ENCODE peak calls at places on chromosomes 5 and 9, in ten cellular contexts. M is fibroblast of the aortic adventitia, V is mesothelial cell of epicardium, B is fibroblast of mammary gland, S is AG04450, I is Calu3, O is tibial artery, Z is Peyer's patch, G is GM13977, Q is colonic mucosa. Y is an unnamed sample.

GRCh38 chr5:107576736-107577440 is 93.8 kb downstream of the EFNA5 start:
- DNase-seq in O (no peak), B (no peak), I (peak), V (no peak), Z (no peak), M (no peak), G (no peak), Q (no peak), S (no peak), Y (no peak)

GRCh38 chr5:10528056-10528816 is 35.6 kb upstream of the ANKRD33B start:
- DNase-seq in B (peak), G (no peak), Q (no peak), V (no peak), Z (no peak), O (no peak), I (no peak), S (no peak), M (peak), Y (no peak)

GRCh38 chr5:54758038-54758437 is 227.4 kb downstream of the ESM1 start:
- DNase-seq in M (peak), Z (no peak), S (peak), V (no peak), Q (no peak), I (no peak), O (no peak), B (peak), G (no peak), Y (no peak)

GRCh38 chr5:159458217-159458711 is 128.0 kb upstream of the IL12B start:
- DNase-seq in Z (no peak), O (no peak), Q (no peak), I (no peak), G (peak), M (no peak), S (no peak), V (no peak), B (no peak), Y (no peak)

GRCh38 chr5:37875051-37875787 is 35.4 kb upstream of the GDNF start:
- DNase-seq in G (no peak), B (peak), M (peak), Q (no peak), O (no peak), V (no peak), Z (no peak), I (no peak), S (peak), Y (no peak)

GRCh38 chr5:120697147-120697546 is 233.0 kb downstream of the PRR16 start:
- DNase-seq in M (no peak), O (no peak), B (no peak), V (no peak), S (no peak), G (no peak), Z (no peak), Q (no peak), I (no peak), Y (no peak)

GRCh38 chr5:98763001-98763630 is 10.3 kb upstream of the RGMB start:
- DNase-seq in S (peak), G (no peak), B (peak), O (no peak), Q (no peak), M (peak), Z (no peak), V (no peak), I (no peak), Y (no peak)

GRCh38 chr5:96219580-96220281 is 213.3 kb downstream of the PCSK1 start:
- DNase-seq in B (peak), I (no peak), O (no peak), V (no peak), G (no peak), Q (no peak), M (peak), Z (no peak), S (no peak), Y (no peak)

GRCh38 chr5:96396878-96397277 is 36.2 kb downstream of the PCSK1 start:
- DNase-seq in O (no peak), Z (no peak), V (no peak), B (no peak), M (no peak), S (no peak), G (no peak), I (no peak), Q (no peak), Y (no peak)

GRCh38 chr9:2210201-2210600 is 195.1 kb downstream of the SMARCA2 start:
- DNase-seq in G (no peak), Z (no peak), S (no peak), B (peak), Q (no peak), O (no peak), I (no peak), V (no peak), M (peak), Y (no peak)

GRCh38 chr9:6007770-6008168 is 7.7 kb downstream of the RANBP6 start:
- DNase-seq in G (peak), M (peak), V (peak), O (peak), Z (peak), B (peak), Q (peak), S (no peak), I (peak), Y (peak)

GRCh38 chr9:68619636-68620035 is 79.0 kb upstream of the TMEM252 start:
- DNase-seq in M (no peak), Q (no peak), Z (no peak), B (no peak), S (no peak), I (no peak), O (no peak), G (no peak), V (no peak), Y (no peak)

GRCh38 chr5:10555134-10555733 is 8.6 kb upstream of the ANKRD33B start:
- DNase-seq in Q (no peak), B (peak), M (peak), I (peak), S (peak), G (no peak), O (no peak), V (no peak), Z (no peak), Y (no peak)

GRCh38 chr5:95081500-95082355 is 203.2 kb downstream of the MCTP1 start:
- DNase-seq in G (peak), I (peak), S (peak), Q (no peak), B (peak), M (peak), Z (no peak), O (peak), V (no peak), Y (no peak)

GRCh38 chr5:80686757-80687156 is 32.0 kb upstream of the DHFR start:
- DNase-seq in O (no peak), G (no peak), V (no peak), I (no peak), S (no peak), Q (no peak), Z (no peak), M (peak), B (peak), Y (no peak)

GRCh38 chr9:21470126-21470525 is 12.0 kb downstream of the IFNE start:
- DNase-seq in I (no peak), V (no peak), B (no peak), O (no peak), G (no peak), Z (no peak), S (no peak), M (no peak), Q (no peak), Y (no peak)

GRCh38 chr5:158152151-158152550 is 293.2 kb upstream of the CLINT1 start:
- DNase-seq in Z (no peak), G (no peak), S (no peak), B (peak), V (no peak), M (no peak), I (no peak), O (no peak), Q (no peak), Y (no peak)

GRCh38 chr9:71765693-71766092 is 2.6 kb downstream of the CEMIP2 start:
- DNase-seq in B (peak), Z (no peak), M (peak), G (no peak), V (no peak), O (no peak), Q (peak), S (no peak), I (no peak), Y (no peak)

GRCh38 chr5:78573318-78573717 is 75.3 kb downstream of the LHFPL2 start:
- DNase-seq in Q (no peak), Z (no peak), I (no peak), M (no peak), B (no peak), O (no peak), S (no peak), G (no peak), V (no peak), Y (no peak)

GRCh38 chr5:114361724-114362196 is at the start of gene KCNN2:
- DNase-seq in Q (peak), M (peak), B (peak), S (peak), O (no peak), Z (peak), I (peak), V (peak), G (peak), Y (peak)

GRCh38 chr9:129852575-129852974 is 17.3 kb downstream of the USP20 start:
- DNase-seq in I (no peak), V (no peak), M (no peak), B (no peak), O (no peak), S (no peak), G (no peak), Q (no peak), Z (no peak), Y (no peak)

GRCh38 chr5:151382576-151382975 is 35.2 kb upstream of the SLC36A2 start:
- DNase-seq in S (no peak), O (no peak), Q (no peak), M (no peak), V (no peak), B (no peak), G (no peak), I (no peak), Z (no peak), Y (no peak)

GRCh38 chr5:14153932-14154646 is 10.9 kb downstream of the TRIO start:
- DNase-seq in Z (peak), G (no peak), I (peak), V (no peak), Q (peak), B (peak), M (peak), S (no peak), O (peak), Y (no peak)

GRCh38 chr9:94110821-94111252 is 26.6 kb downstream of the PTPDC1 start:
- DNase-seq in S (peak), Q (no peak), V (no peak), M (peak), B (peak), I (no peak), Z (no peak), G (no peak), O (no peak), Y (no peak)

GRCh38 chr5:54742417-54742889 is 224.9 kb downstream of the SNX18 start:
- DNase-seq in S (no peak), G (no peak), O (no peak), V (no peak), M (peak), I (peak), Z (no peak), Q (peak), B (peak), Y (no peak)

GRCh38 chr5:93461751-93462150 is 119.3 kb downstream of the NR2F1-AS1 start:
- DNase-seq in Q (no peak), S (no peak), M (peak), O (no peak), G (no peak), B (peak), I (no peak), V (no peak), Z (no peak), Y (no peak)

GRCh38 chr9:36847781-36848673 is 186.0 kb downstream of the PAX5 start:
- DNase-seq in Z (no peak), V (no peak), I (no peak), B (no peak), M (no peak), Q (no peak), O (no peak), G (no peak), S (no peak), Y (no peak)

GRCh38 chr9:93460689-93461413 is 7.5 kb upstream of the FAM120AOS start:
- DNase-seq in O (no peak), S (no peak), M (no peak), B (no peak), Z (no peak), G (no peak), I (no peak), Q (no peak), V (no peak), Y (no peak)

GRCh38 chr9:129910628-129911567 is 75.6 kb downstream of the USP20 start:
- DNase-seq in O (peak), B (peak), V (no peak), S (peak), G (no peak), M (peak), Q (no peak), I (peak), Z (no peak), Y (no peak)

GRCh38 chr9:84917366-84918063 is 248.0 kb downstream of the NTRK2 start:
- DNase-seq in V (no peak), I (no peak), O (no peak), Q (peak), B (no peak), G (no peak), Z (no peak), S (no peak), M (no peak), Y (no peak)

GRCh38 chr9:70398145-70398556 is 16.3 kb downstream of the KLF9 start:
- DNase-seq in S (no peak), B (peak), M (peak), Q (no peak), O (no peak), Z (no peak), V (no peak), I (no peak), G (peak), Y (no peak)

GRCh38 chr5:173341911-173342535 is 13.8 kb upstream of the STC2 start:
- DNase-seq in V (no peak), Q (no peak), M (no peak), G (no peak), S (no peak), B (no peak), Z (no peak), I (no peak), O (no peak), Y (no peak)

GRCh38 chr5:30765227-30765626 is 428.3 kb upstream of the CDH6 start:
- DNase-seq in I (no peak), S (no peak), G (no peak), V (no peak), Q (no peak), B (no peak), Z (no peak), O (no peak), M (peak), Y (no peak)

GRCh38 chr5:137296213-137296702 is 202.9 kb downstream of the SPOCK1 start:
- DNase-seq in M (no peak), Z (no peak), Q (no peak), V (no peak), G (no peak), I (no peak), O (no peak), S (no peak), B (no peak), Y (no peak)

GRCh38 chr5:98962587-98962986 is 33.8 kb upstream of the CHD1 start:
- DNase-seq in G (no peak), V (no peak), S (no peak), I (no peak), B (no peak), M (no peak), Q (no peak), Z (no peak), O (no peak), Y (no peak)

GRCh38 chr5:173020643-173021042 is 35.5 kb upstream of the CREBRF start:
- DNase-seq in Z (no peak), I (no peak), B (no peak), V (no peak), M (peak), G (no peak), Q (no peak), O (no peak), S (no peak), Y (no peak)

GRCh38 chr9:38404314-38404713 is 11.8 kb downstream of the ALDH1B1 start:
- DNase-seq in B (no peak), M (no peak), O (no peak), Q (no peak), S (no peak), Z (no peak), G (no peak), V (no peak), I (no peak), Y (no peak)

GRCh38 chr5:67262202-67262601 is 65.6 kb upstream of the CD180 start:
- DNase-seq in Z (no peak), O (no peak), Q (no peak), I (no peak), B (no peak), S (no peak), G (no peak), M (no peak), V (no peak), Y (no peak)

GRCh38 chr5:67265951-67266350 is 69.4 kb upstream of the CD180 start:
- DNase-seq in Q (no peak), I (no peak), Z (no peak), M (no peak), V (no peak), O (no peak), G (no peak), B (no peak), S (no peak), Y (no peak)

GRCh38 chr5:67264056-67264455 is 67.5 kb upstream of the CD180 start:
- DNase-seq in S (no peak), Q (no peak), B (no peak), Z (no peak), G (no peak), O (no peak), M (no peak), I (no peak), V (no peak), Y (no peak)

GRCh38 chr5:67262956-67263355 is 66.4 kb upstream of the CD180 start:
- DNase-seq in Q (no peak), S (no peak), I (no peak), G (no peak), B (no peak), O (no peak), M (peak), Z (no peak), V (no peak), Y (no peak)

GRCh38 chr5:67263656-67264055 is 67.1 kb upstream of the CD180 start:
- DNase-seq in S (no peak), Z (no peak), B (no peak), O (no peak), V (no peak), Q (no peak), M (no peak), I (no peak), G (no peak), Y (no peak)
- TF ChIP-seq CTCF in S (no peak), Z (no peak), B (no peak), O (no peak), V (no peak), Q (no peak), M (no peak), I (no peak), G (no peak), Y (no peak)

DNA sequence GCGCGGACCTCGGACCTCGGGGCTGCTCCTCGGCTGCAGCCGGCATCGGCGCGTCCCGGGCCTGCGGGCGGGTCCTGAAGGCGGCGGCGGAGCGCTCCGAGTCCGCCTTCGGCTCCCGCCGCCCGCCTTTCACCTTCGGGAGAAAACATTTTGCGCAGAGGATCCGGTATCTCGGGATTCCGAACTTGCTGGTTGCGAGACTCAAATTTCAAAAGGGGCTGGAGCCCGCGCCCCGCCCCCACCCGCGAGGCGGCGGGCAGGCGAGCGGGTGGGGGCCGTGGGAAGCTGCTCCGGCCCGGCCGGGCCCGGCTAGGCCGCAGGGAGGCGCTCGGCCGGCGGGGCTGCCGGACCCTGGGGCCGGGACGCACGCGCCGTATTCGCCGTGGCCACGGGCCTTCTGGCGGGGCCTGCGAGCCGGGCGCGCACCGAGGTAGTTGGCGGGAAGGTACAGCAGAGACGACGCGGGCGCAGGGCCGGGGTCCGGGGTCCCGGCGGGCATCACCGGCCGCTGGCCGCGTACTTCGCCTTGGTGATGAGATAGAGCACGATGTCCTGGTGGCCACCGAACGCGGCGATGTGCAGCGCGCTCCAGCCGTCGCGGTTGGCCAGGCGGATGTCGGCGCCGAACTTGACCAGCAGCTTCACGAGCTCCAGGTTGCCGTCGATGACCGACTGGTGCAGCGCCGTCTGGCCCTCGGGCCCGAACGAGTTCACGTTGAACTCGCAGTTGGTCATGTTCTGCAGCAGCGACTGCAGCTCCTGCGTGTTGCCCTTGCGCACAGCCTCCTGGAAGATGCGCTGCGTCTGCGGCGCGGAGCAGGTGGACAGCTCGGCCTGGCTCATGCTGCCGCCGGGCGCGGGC is 754 bp downstream of the NRARP start:
- DNase-seq in V (no peak), Q (peak), I (peak), B (peak), M (peak), S (no peak), Z (peak), G (no peak), O (no peak), Y (peak)
- TF ChIP-seq CTCF in V (no peak), Q (no peak), I (no peak), B (no peak), M (no peak), S (no peak), Z (peak), G (peak), O (no peak), Y (peak)

DNA sequence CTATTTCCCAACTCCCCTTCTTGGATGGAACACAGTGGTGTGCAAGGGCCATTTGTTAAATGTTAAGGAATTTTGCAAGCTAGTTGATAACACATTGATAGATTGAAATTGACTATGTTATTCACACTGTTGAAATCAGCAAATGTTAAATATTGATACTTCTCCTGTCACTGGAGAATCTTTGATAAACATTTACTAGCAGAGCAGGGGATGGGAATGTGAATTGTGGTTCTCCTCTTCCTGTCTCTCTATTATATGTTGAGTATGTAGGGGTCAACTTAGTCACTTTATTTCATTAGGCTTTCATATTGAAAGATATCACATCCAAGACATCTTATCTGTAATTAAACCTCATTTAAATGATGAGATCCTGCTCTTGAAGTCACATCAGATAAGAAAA is 533.9 kb downstream of the TLR4 start:
- DNase-seq in B (no peak), Z (no peak), G (no peak), O (no peak), M (no peak), I (no peak), S (no peak), V (no peak), Q (no peak), Y (no peak)
- TF ChIP-seq CTCF in B (no peak), Z (no peak), G (no peak), O (no peak), M (no peak), I (no peak), S (no peak), V (no peak), Q (no peak), Y (no peak)

DNA sequence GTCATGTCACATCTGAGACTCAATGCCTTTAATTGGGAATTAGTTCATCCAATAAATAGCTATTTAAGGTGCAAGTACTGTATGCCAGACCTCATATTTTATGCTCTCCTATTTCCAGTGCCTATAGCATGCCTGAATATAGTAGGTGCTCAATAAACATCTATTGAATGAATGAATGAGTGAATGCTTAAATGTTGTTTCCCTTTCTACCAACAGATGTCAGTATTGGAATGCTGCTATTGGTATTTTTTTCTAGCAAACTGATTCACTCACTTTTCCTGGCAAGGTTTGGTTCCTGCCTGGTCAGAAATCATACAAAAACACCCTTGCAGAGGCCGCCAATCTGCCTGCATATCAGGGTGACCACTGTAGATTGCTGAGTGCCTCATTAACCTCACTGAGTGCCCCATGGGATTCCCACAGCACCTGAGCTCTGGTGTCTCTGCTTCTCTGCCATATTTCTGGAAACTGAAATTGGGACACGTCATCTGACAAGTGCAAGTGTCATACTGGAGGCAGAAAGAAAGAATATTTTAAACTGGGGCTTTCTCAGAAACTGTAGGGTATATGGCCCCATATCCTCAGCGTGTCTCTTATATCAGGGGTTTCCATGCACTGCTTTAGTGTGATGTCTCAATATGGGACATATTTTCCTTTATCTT is 359.7 kb downstream of the TRIM32 start:
- DNase-seq in B (no peak), M (no peak), I (no peak), O (no peak), G (peak), V (no peak), Q (no peak), S (no peak), Z (no peak), Y (no peak)
- TF ChIP-seq CTCF in B (no peak), M (no peak), I (no peak), O (no peak), G (peak), V (no peak), Q (no peak), S (peak), Z (no peak), Y (peak)

Y was measured in progenitor cell of endocrine pancreas.